ENCODE peak calls at places on chromosomes 1 and 21, in nine cellular contexts. One of them, this sample, is unnamed.

GRCh38 chr1:198174297-198174696 is 17.5 kb downstream of the NEK7 start:
- DNase-seq in PC-3: no peak
- DNase-seq in choroid plexus epithelial cell: no peak
- DNase-seq in AG04449: no peak
- DNase-seq in MM.1S: no peak
- DNase-seq in HFF-Myc: no peak
- DNase-seq in cardiac muscle cell: no peak
- DNase-seq in fibroblast of the aortic adventitia: no peak
- DNase-seq in NB4: no peak
- DNase-seq in this sample: peak

GRCh38 chr1:162131405-162132321 is 62.2 kb downstream of the NOS1AP start:
- DNase-seq in PC-3: no peak
- DNase-seq in choroid plexus epithelial cell: no peak
- DNase-seq in AG04449: no peak
- DNase-seq in MM.1S: no peak
- DNase-seq in HFF-Myc: no peak
- DNase-seq in cardiac muscle cell: no peak
- DNase-seq in fibroblast of the aortic adventitia: no peak
- DNase-seq in NB4: no peak
- DNase-seq in this sample: no peak

GRCh38 chr1:218171302-218171893 is 113.7 kb upstream of the RRP15 start:
- DNase-seq in PC-3: peak
- DNase-seq in choroid plexus epithelial cell: peak
- DNase-seq in AG04449: no peak
- DNase-seq in MM.1S: peak
- DNase-seq in HFF-Myc: peak
- DNase-seq in cardiac muscle cell: peak
- DNase-seq in fibroblast of the aortic adventitia: peak
- DNase-seq in NB4: peak
- DNase-seq in this sample: peak

GRCh38 chr1:43935711-43936427 is 2.3 kb downstream of the ARTN start:
- DNase-seq in PC-3: peak
- DNase-seq in choroid plexus epithelial cell: no peak
- DNase-seq in AG04449: no peak
- DNase-seq in MM.1S: no peak
- DNase-seq in HFF-Myc: no peak
- DNase-seq in cardiac muscle cell: no peak
- DNase-seq in fibroblast of the aortic adventitia: no peak
- DNase-seq in NB4: no peak
- DNase-seq in this sample: no peak

GRCh38 chr1:244757091-244757939 is 78.1 kb upstream of the COX20 start:
- DNase-seq in PC-3: peak
- DNase-seq in choroid plexus epithelial cell: peak
- DNase-seq in AG04449: peak
- DNase-seq in MM.1S: no peak
- DNase-seq in HFF-Myc: no peak
- DNase-seq in cardiac muscle cell: peak
- DNase-seq in fibroblast of the aortic adventitia: peak
- DNase-seq in NB4: no peak
- DNase-seq in this sample: peak

GRCh38 chr1:1680031-1680911 is 12.3 kb downstream of the SLC35E2B start:
- DNase-seq in PC-3: peak
- DNase-seq in choroid plexus epithelial cell: no peak
- DNase-seq in AG04449: no peak
- DNase-seq in MM.1S: no peak
- DNase-seq in HFF-Myc: no peak
- DNase-seq in cardiac muscle cell: no peak
- DNase-seq in fibroblast of the aortic adventitia: no peak
- DNase-seq in NB4: no peak
- DNase-seq in this sample: no peak

GRCh38 chr1:206429421-206429820 is 40.9 kb upstream of the IKBKE start:
- DNase-seq in PC-3: no peak
- DNase-seq in choroid plexus epithelial cell: no peak
- DNase-seq in AG04449: no peak
- DNase-seq in MM.1S: no peak
- DNase-seq in HFF-Myc: no peak
- DNase-seq in cardiac muscle cell: no peak
- DNase-seq in fibroblast of the aortic adventitia: no peak
- DNase-seq in NB4: no peak
- DNase-seq in this sample: no peak

GRCh38 chr1:204295666-204296065 is 64.1 kb downstream of the PLEKHA6 start:
- DNase-seq in PC-3: no peak
- DNase-seq in choroid plexus epithelial cell: peak
- DNase-seq in AG04449: no peak
- DNase-seq in MM.1S: no peak
- DNase-seq in HFF-Myc: no peak
- DNase-seq in cardiac muscle cell: peak
- DNase-seq in fibroblast of the aortic adventitia: peak
- DNase-seq in NB4: no peak
- DNase-seq in this sample: peak

GRCh38 chr1:31991202-31991601 is 22.5 kb upstream of the KHDRBS1 start:
- DNase-seq in PC-3: no peak
- DNase-seq in choroid plexus epithelial cell: no peak
- DNase-seq in AG04449: no peak
- DNase-seq in MM.1S: no peak
- DNase-seq in HFF-Myc: no peak
- DNase-seq in cardiac muscle cell: peak
- DNase-seq in fibroblast of the aortic adventitia: peak
- DNase-seq in NB4: no peak
- DNase-seq in this sample: no peak

GRCh38 chr1:82565146-82565545 is 764.4 kb downstream of the ADGRL2 start:
- DNase-seq in PC-3: peak
- DNase-seq in choroid plexus epithelial cell: peak
- DNase-seq in AG04449: peak
- DNase-seq in MM.1S: no peak
- DNase-seq in HFF-Myc: peak
- DNase-seq in cardiac muscle cell: peak
- DNase-seq in fibroblast of the aortic adventitia: peak
- DNase-seq in NB4: no peak
- DNase-seq in this sample: peak

GRCh38 chr1:204323887-204324286 is 35.8 kb downstream of the PLEKHA6 start:
- DNase-seq in PC-3: peak
- DNase-seq in choroid plexus epithelial cell: peak
- DNase-seq in AG04449: no peak
- DNase-seq in MM.1S: no peak
- DNase-seq in HFF-Myc: no peak
- DNase-seq in cardiac muscle cell: peak
- DNase-seq in fibroblast of the aortic adventitia: no peak
- DNase-seq in NB4: no peak
- DNase-seq in this sample: peak

GRCh38 chr1:39214998-39215873 is 10.7 kb downstream of the MACF1 start:
- DNase-seq in PC-3: no peak
- DNase-seq in choroid plexus epithelial cell: peak
- DNase-seq in AG04449: no peak
- DNase-seq in MM.1S: peak
- DNase-seq in HFF-Myc: no peak
- DNase-seq in cardiac muscle cell: no peak
- DNase-seq in fibroblast of the aortic adventitia: no peak
- DNase-seq in NB4: peak
- DNase-seq in this sample: no peak

GRCh38 chr1:209370616-209371015 is 212.9 kb upstream of the CAMK1G start:
- DNase-seq in PC-3: no peak
- DNase-seq in choroid plexus epithelial cell: no peak
- DNase-seq in AG04449: no peak
- DNase-seq in MM.1S: no peak
- DNase-seq in HFF-Myc: no peak
- DNase-seq in cardiac muscle cell: no peak
- DNase-seq in fibroblast of the aortic adventitia: no peak
- DNase-seq in NB4: no peak
- DNase-seq in this sample: no peak

GRCh38 chr1:93448983-93449805 is 1.3 kb downstream of the FNBP1L start:
- DNase-seq in PC-3: peak
- DNase-seq in choroid plexus epithelial cell: peak
- DNase-seq in AG04449: no peak
- DNase-seq in MM.1S: no peak
- DNase-seq in HFF-Myc: no peak
- DNase-seq in cardiac muscle cell: peak
- DNase-seq in fibroblast of the aortic adventitia: peak
- DNase-seq in NB4: no peak
- DNase-seq in this sample: peak
- TF ChIP-seq CTCF in PC-3: peak
- TF ChIP-seq CTCF in choroid plexus epithelial cell: peak
- TF ChIP-seq CTCF in AG04449: peak
- TF ChIP-seq CTCF in MM.1S: no peak
- TF ChIP-seq CTCF in HFF-Myc: no peak
- TF ChIP-seq CTCF in cardiac muscle cell: no peak
- TF ChIP-seq CTCF in fibroblast of the aortic adventitia: no peak
- TF ChIP-seq CTCF in NB4: no peak
- TF ChIP-seq CTCF in this sample: no peak

GRCh38 chr1:50422946-50423669 is at the start of gene DMRTA2:
- DNase-seq in PC-3: no peak
- DNase-seq in choroid plexus epithelial cell: no peak
- DNase-seq in AG04449: no peak
- DNase-seq in MM.1S: no peak
- DNase-seq in HFF-Myc: no peak
- DNase-seq in cardiac muscle cell: peak
- DNase-seq in fibroblast of the aortic adventitia: no peak
- DNase-seq in NB4: no peak
- DNase-seq in this sample: no peak
- H3K4me3 ChIP-seq in PC-3: no peak
- H3K4me3 ChIP-seq in choroid plexus epithelial cell: no peak
- H3K4me3 ChIP-seq in AG04449: peak
- H3K4me3 ChIP-seq in MM.1S: no peak
- H3K4me3 ChIP-seq in HFF-Myc: peak
- H3K4me3 ChIP-seq in cardiac muscle cell: peak
- H3K4me3 ChIP-seq in fibroblast of the aortic adventitia: no peak
- H3K4me3 ChIP-seq in NB4: peak
- H3K4me3 ChIP-seq in this sample: peak

GRCh38 chr1:160136121-160136925 is 15.1 kb upstream of the ATP1A4 start:
- DNase-seq in PC-3: no peak
- DNase-seq in choroid plexus epithelial cell: no peak
- DNase-seq in AG04449: no peak
- DNase-seq in MM.1S: no peak
- DNase-seq in HFF-Myc: no peak
- DNase-seq in cardiac muscle cell: no peak
- DNase-seq in fibroblast of the aortic adventitia: no peak
- DNase-seq in NB4: no peak
- DNase-seq in this sample: no peak
- TF ChIP-seq CTCF in PC-3: no peak
- TF ChIP-seq CTCF in choroid plexus epithelial cell: no peak
- TF ChIP-seq CTCF in AG04449: no peak
- TF ChIP-seq CTCF in MM.1S: no peak
- TF ChIP-seq CTCF in HFF-Myc: no peak
- TF ChIP-seq CTCF in cardiac muscle cell: no peak
- TF ChIP-seq CTCF in fibroblast of the aortic adventitia: no peak
- TF ChIP-seq CTCF in NB4: no peak
- TF ChIP-seq CTCF in this sample: no peak

DNA sequence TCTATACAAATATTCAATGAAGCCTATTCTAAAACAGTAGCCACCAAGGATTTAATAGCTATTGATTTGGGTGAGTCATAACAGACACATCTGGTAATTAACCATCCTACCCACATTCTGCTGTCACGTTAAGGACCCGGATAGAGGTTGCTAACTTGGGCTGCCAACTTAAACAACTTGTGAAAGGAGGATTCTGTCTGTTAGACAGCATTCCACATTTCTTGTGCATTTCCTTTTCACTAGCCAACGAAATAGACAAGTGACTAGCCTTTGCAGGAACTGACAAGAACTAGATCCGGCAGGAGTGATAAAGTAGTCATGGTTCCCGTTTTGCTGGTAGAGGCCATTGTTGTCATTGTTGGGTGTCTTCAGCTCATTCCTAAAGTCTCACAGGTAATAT is 9.5 kb downstream of the DSCAM start:
- DNase-seq in PC-3: no peak
- DNase-seq in choroid plexus epithelial cell: no peak
- DNase-seq in AG04449: peak
- DNase-seq in MM.1S: no peak
- DNase-seq in HFF-Myc: no peak
- DNase-seq in cardiac muscle cell: no peak
- DNase-seq in fibroblast of the aortic adventitia: no peak
- DNase-seq in NB4: no peak
- DNase-seq in this sample: no peak
- H3K4me3 ChIP-seq in PC-3: no peak
- H3K4me3 ChIP-seq in choroid plexus epithelial cell: no peak
- H3K4me3 ChIP-seq in AG04449: no peak
- H3K4me3 ChIP-seq in MM.1S: no peak
- H3K4me3 ChIP-seq in HFF-Myc: no peak
- H3K4me3 ChIP-seq in cardiac muscle cell: no peak
- H3K4me3 ChIP-seq in fibroblast of the aortic adventitia: no peak
- H3K4me3 ChIP-seq in NB4: no peak
- H3K4me3 ChIP-seq in this sample: no peak

DNA sequence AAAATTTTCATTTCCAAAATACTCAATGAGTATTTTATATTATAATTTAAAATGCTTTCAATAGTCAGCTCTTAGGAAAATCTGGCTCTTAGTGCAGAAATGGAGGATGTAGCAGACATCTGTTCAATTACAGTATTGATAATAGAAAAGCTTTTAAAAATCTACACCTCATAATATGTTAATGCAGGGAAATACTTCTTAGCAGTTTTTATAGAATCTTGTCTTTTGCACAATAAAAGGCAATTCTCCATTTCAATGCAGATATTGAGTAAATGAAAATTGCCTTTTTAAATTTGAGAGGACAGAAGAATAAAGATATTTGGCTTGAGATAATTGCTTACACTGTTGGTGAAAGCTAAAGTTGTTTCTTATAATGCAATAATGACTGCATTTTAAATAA is 161.0 kb upstream of the APP start:
- DNase-seq in PC-3: no peak
- DNase-seq in choroid plexus epithelial cell: no peak
- DNase-seq in AG04449: no peak
- DNase-seq in MM.1S: no peak
- DNase-seq in HFF-Myc: no peak
- DNase-seq in cardiac muscle cell: no peak
- DNase-seq in fibroblast of the aortic adventitia: no peak
- DNase-seq in NB4: no peak
- DNase-seq in this sample: no peak
- TF ChIP-seq CTCF in PC-3: no peak
- TF ChIP-seq CTCF in choroid plexus epithelial cell: no peak
- TF ChIP-seq CTCF in AG04449: no peak
- TF ChIP-seq CTCF in MM.1S: no peak
- TF ChIP-seq CTCF in HFF-Myc: no peak
- TF ChIP-seq CTCF in cardiac muscle cell: no peak
- TF ChIP-seq CTCF in fibroblast of the aortic adventitia: no peak
- TF ChIP-seq CTCF in NB4: no peak
- TF ChIP-seq CTCF in this sample: no peak

DNA sequence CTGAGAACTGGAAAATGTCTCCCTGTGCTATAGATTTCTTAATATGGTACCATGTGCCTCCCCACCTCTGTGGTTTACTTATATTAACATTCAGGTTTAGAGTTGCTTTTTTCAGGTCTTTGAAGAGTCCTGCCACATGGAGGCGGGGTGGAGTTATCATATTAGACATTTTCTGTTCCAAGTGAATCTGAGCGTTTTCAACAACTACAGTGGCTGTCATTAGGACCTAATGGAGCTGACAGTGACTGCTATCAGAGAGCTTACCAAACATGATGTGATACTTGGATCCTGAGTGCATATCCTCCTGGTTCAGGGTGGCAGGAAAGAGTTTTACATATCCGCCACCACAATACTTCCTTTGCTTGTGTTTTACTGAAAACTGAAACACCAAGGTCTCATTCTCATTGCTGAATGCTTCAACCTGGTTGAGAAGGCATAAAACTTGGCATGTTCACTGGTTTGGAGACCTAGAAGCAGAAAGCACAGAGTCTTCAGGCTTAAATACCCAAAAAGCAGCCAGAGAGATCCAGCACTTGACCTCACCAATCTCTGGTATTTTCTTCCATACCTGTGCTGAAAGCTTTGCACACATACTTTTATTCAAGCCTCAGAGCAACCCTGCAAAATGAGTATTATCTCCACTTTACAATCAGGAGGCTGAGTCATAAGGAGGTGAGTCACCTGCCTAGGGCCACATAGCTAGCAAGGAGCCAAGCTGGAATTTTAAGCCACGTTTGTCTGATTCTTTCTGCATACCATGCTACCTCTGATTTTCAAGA is 47.4 kb upstream of the OSBPL9 start:
- DNase-seq in PC-3: peak
- DNase-seq in choroid plexus epithelial cell: peak
- DNase-seq in AG04449: peak
- DNase-seq in MM.1S: peak
- DNase-seq in HFF-Myc: peak
- DNase-seq in cardiac muscle cell: peak
- DNase-seq in fibroblast of the aortic adventitia: peak
- DNase-seq in NB4: peak
- DNase-seq in this sample: peak
- H3K4me3 ChIP-seq in PC-3: peak
- H3K4me3 ChIP-seq in choroid plexus epithelial cell: no peak
- H3K4me3 ChIP-seq in AG04449: no peak
- H3K4me3 ChIP-seq in MM.1S: peak
- H3K4me3 ChIP-seq in HFF-Myc: no peak
- H3K4me3 ChIP-seq in cardiac muscle cell: no peak
- H3K4me3 ChIP-seq in fibroblast of the aortic adventitia: no peak
- H3K4me3 ChIP-seq in NB4: no peak
- H3K4me3 ChIP-seq in this sample: no peak

This sample was measured in fibroblast of villous mesenchyme.